ENCODE peak calls at places on chromosome 21, in five cellular contexts. K is IMR-90, H is A549, V is tibial nerve, F is adrenal gland. J is an unnamed sample.

GRCh38 chr21:15894596-15894995 is 164.8 kb downstream of the USP25 start:
- DNase-seq in K (peak; percentile 38), H (no peak), V (no peak), F (no peak), J (no peak)

GRCh38 chr21:19731251-19731650 is 1267.0 kb upstream of the NCAM2 start:
- DNase-seq in K (no peak), H (no peak), V (no peak), F (no peak), J (no peak)

GRCh38 chr21:42553435-42553834 is 39.8 kb downstream of the SLC37A1 start:
- DNase-seq in K (no peak), H (no peak), V (no peak), F (no peak), J (no peak)

GRCh38 chr21:20999567-21000169 is 1.5 kb downstream of the NCAM2 start:
- DNase-seq in K (peak; percentile 49), H (peak; percentile 11), V (peak; percentile 60), F (peak; percentile 46), J (peak; percentile 66)

GRCh38 chr21:43343095-43343991 is 83.6 kb downstream of the SIK1 start:
- DNase-seq in K (no peak), H (peak; percentile 98), V (no peak), F (no peak), J (no peak)

GRCh38 chr21:25330266-25330665 is 277.0 kb downstream of the MRPL39 start:
- DNase-seq in K (peak; percentile 61), H (no peak), V (no peak), F (no peak), J (no peak)

GRCh38 chr21:42463861-42464515 is 32.0 kb downstream of the RSPH1 start:
- DNase-seq in K (peak; percentile 68), H (peak; percentile 80), V (no peak), F (no peak), J (peak; percentile 73)

GRCh38 chr21:29504751-29505321 is 206.1 kb downstream of the BACH1 start:
- DNase-seq in K (peak; percentile 72), H (no peak), V (no peak), F (no peak), J (no peak)

GRCh38 chr21:29610960-29611359 is 312.2 kb downstream of the BACH1 start:
- DNase-seq in K (no peak), H (no peak), V (no peak), F (no peak), J (no peak)

GRCh38 chr21:44814498-44815023 is 3.3 kb downstream of the SUMO3 start:
- DNase-seq in K (no peak), H (no peak), V (no peak), F (no peak), J (no peak)

GRCh38 chr21:44816761-44817505 is 929 bp downstream of the SUMO3 start:
- DNase-seq in K (no peak), H (no peak), V (no peak), F (no peak), J (no peak)

GRCh38 chr21:44813727-44814126 is 4.1 kb downstream of the SUMO3 start:
- DNase-seq in K (no peak), H (no peak), V (no peak), F (no peak), J (no peak)

GRCh38 chr21:44815852-44816628 is 1.8 kb downstream of the SUMO3 start:
- DNase-seq in K (no peak), H (no peak), V (no peak), F (no peak), J (no peak)

DNA sequence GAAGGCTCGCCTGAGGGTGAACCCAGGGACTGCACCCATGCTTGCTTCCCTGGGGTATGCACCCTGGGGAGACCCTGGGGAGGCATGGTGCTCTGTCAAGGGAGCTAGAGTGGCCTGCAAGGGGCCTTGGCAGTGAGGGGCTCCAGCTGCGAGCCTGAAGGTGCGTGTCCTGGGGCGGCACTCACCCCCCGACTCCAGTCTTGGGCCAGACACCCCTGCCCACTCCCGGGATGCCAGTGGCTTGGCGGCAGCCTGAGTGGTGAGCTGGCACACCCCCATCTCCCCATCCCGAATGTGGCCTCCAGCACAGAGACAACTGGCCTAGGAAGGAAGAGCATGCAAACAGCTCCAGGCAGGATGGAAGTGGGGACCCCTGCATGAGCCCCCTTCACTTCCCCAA is 2.6 kb downstream of the SUMO3 start:
- DNase-seq in K (no peak), H (no peak), V (no peak), F (no peak), J (no peak)
- TF ChIP-seq POLR2A in K (no peak), H (no peak), V (no peak), F (no peak), J (no peak)

GRCh38 chr21:38086580-38086979 is 170.2 kb upstream of the KCNJ15 start:
- DNase-seq in K (no peak), H (no peak), V (no peak), F (no peak), J (no peak)

GRCh38 chr21:38089763-38090046 is 167.1 kb upstream of the KCNJ15 start:
- DNase-seq in K (no peak), H (no peak), V (no peak), F (no peak), J (no peak)

GRCh38 chr21:38092033-38092432 is 164.8 kb upstream of the KCNJ15 start:
- DNase-seq in K (no peak), H (no peak), V (no peak), F (no peak), J (no peak)

GRCh38 chr21:38083534-38083933 is 167.3 kb upstream of the KCNJ6 start:
- DNase-seq in K (no peak), H (no peak), V (no peak), F (no peak), J (no peak)

GRCh38 chr21:38088916-38089762 is 167.7 kb upstream of the KCNJ15 start:
- DNase-seq in K (no peak), H (no peak), V (no peak), F (no peak), J (no peak)
- TF ChIP-seq POLR2A in K (no peak), H (no peak), V (no peak), F (no peak), J (no peak)

DNA sequence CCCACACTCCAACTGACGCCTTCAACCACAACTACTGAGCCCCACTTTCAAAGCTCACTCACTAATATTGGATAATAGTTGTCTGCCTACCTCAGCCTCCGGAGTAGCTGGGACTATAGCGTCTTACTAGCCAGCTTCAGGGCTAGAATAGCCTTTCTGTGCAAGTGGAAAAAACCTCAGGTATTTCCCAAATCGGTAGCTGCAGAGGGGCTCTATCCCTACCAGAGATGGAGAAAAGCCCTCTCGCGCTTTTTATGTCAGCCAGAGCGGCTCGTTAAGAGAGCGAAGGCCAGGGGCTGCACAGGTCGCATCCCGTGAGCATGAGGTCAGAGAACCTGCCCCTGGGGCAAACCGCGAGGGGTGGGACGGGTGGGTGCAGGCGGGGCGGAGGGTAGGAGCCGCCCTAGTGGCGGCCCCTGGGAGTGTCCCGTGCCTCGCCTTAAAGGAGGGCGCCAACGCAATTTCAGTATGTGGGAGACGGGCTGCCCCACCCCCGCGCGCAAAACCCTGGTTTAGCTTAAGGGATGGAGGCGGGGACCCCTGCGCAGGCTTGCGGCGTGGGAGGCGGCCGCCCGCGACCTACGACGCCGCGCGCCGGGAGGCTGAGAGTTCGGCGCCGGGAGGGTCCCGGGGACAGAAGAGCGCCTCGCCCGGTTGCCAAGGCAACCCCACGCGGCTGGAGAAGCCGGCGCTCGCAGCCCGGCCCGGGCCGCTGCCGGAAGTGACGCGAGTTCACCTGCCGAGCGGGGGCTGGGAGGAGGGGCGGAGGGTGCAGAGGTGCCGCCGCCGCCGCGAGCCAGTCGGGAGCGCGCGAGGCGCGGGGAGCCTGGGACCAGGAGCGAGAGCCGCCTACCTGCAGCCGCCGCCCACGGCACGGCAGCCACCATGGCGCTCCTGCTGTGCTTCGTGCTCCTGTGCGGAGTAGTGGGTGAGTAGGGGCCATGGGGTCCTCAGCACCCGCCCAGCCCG is at the start of gene CXADR:
- DNase-seq in K (no peak), H (peak; percentile 81), V (no peak), F (peak; percentile 63), J (peak; percentile 62)
- TF ChIP-seq POLR2A in K (no peak), H (peak; percentile 73), V (no peak), F (peak; percentile 22), J (no peak)

DNA sequence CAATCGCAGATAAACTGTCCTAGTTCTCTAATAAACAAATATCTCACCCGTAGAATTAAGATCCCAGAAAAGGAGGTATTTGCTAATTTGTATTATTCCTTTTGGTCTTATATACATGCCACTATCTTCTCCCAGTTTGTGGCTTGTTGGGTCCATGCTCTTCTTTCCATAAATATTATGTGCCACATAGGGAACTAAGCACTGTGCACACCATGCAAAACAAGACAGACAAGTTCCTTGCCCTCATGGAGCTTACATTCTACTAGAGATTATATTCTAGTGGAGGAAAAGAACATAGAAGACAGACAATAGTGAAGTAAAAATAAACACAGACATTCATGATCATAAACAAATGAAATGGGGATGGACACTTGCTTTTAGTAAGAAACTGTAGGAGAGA is 4.7 kb downstream of the GART start:
- DNase-seq in K (no peak), H (no peak), V (no peak), F (no peak), J (no peak)
- TF ChIP-seq POLR2A in K (no peak), H (no peak), V (no peak), F (no peak), J (no peak)

GRCh38 chr21:46459024-46459355 is 299 bp downstream of the DIP2A start:
- DNase-seq in K (no peak), H (no peak), V (no peak), F (no peak), J (no peak)
- TF ChIP-seq POLR2A in K (no peak), H (peak; percentile 65), V (no peak), F (peak; percentile 47), J (no peak)